ENCODE peak calls at places on chromosomes 4 and X, in eight cellular contexts. X, T, M, W, G, R, L and E are unnamed samples.

GRCh38 chrX:149286940-149287349 is 218.2 kb downstream of the IDS start:
- DNase-seq in X (peak), T (peak), M (peak), W (peak), G (peak), R (no peak), L (peak), E (peak)

GRCh38 chr4:24477919-24478318 is 106.4 kb downstream of the DHX15 start:
- DNase-seq in X (peak), T (peak), M (no peak), W (peak), G (no peak), R (no peak), L (peak), E (no peak)

GRCh38 chr4:10104211-10104990 is 12.2 kb downstream of the WDR1 start:
- DNase-seq in X (no peak), T (no peak), M (no peak), W (no peak), G (no peak), R (no peak), L (no peak), E (peak)

GRCh38 chr4:85833311-85833710 is 358.4 kb downstream of the ARHGAP24 start:
- DNase-seq in X (no peak), T (no peak), M (no peak), W (no peak), G (no peak), R (no peak), L (no peak), E (no peak)

GRCh38 chr4:68152411-68152810 is 22.7 kb upstream of the TMPRSS11F start:
- DNase-seq in X (no peak), T (no peak), M (no peak), W (peak), G (no peak), R (no peak), L (no peak), E (no peak)

GRCh38 chr4:165190591-165191212 is 16.7 kb upstream of the KLHL2 start:
- DNase-seq in X (no peak), T (no peak), M (no peak), W (no peak), G (no peak), R (no peak), L (no peak), E (no peak)

GRCh38 chr4:42610941-42611340 is 46.0 kb downstream of the ATP8A1 start:
- DNase-seq in X (no peak), T (no peak), M (no peak), W (no peak), G (no peak), R (no peak), L (no peak), E (no peak)

GRCh38 chr4:105196523-105197145 is 50.0 kb downstream of the TET2 start:
- DNase-seq in X (no peak), T (peak), M (peak), W (no peak), G (no peak), R (no peak), L (no peak), E (no peak)

GRCh38 chr4:183403486-183403885 is 41.0 kb upstream of the CDKN2AIP start:
- DNase-seq in X (no peak), T (no peak), M (no peak), W (no peak), G (no peak), R (no peak), L (no peak), E (no peak)